ENCODE peak calls at places on chromosome 10, in five cellular contexts. R, M, T, G and X are unnamed samples.
A peak's percentile ranks its signal among the peaks of the same experiment; 100 is the strongest.

GRCh38 chr10:102335184-102335583 is 60.3 kb upstream of the NFKB2 start:
- DNase-seq in R (peak; percentile 21), M (peak; percentile 60), T (no peak), G (no peak), X (no peak)

GRCh38 chr10:124196659-124197058 is 103.3 kb upstream of the CHST15 start:
- DNase-seq in R (no peak), M (no peak), T (no peak), G (no peak), X (no peak)

GRCh38 chr10:102673961-102674511 is 29.8 kb downstream of the TRIM8 start:
- DNase-seq in R (no peak), M (peak; percentile 54), T (peak; percentile 72), G (no peak), X (no peak)

GRCh38 chr10:6203331-6204062 is 765 bp downstream of the PFKFB3 start:
- DNase-seq in R (peak; percentile 56), M (peak; percentile 69), T (no peak), G (no peak), X (no peak)

GRCh38 chr10:77490915-77491314 is 146.7 kb downstream of the KCNMA1 start:
- DNase-seq in R (no peak), M (no peak), T (peak; percentile 51), G (no peak), X (peak; percentile 48)

GRCh38 chr10:122181901-122182799 is 88.9 kb upstream of the BTBD16 start:
- DNase-seq in R (no peak), M (no peak), T (no peak), G (no peak), X (peak; percentile 54)

GRCh38 chr10:61125560-61126250 is 181.7 kb upstream of the RHOBTB1 start:
- DNase-seq in R (no peak), M (no peak), T (no peak), G (no peak), X (no peak)

GRCh38 chr10:102674566-102674965 is 30.3 kb downstream of the TRIM8 start:
- DNase-seq in R (no peak), M (no peak), T (no peak), G (no peak), X (no peak)

GRCh38 chr10:62811159-62811875 is 4.8 kb downstream of the EGR2 start:
- DNase-seq in R (no peak), M (no peak), T (no peak), G (no peak), X (no peak)

GRCh38 chr10:86325158-86325557 is 41.4 kb downstream of the GRID1 start:
- DNase-seq in R (no peak), M (no peak), T (no peak), G (no peak), X (no peak)

GRCh38 chr10:89553064-89553734 is 17.8 kb upstream of the SLC16A12 start:
- DNase-seq in R (no peak), M (no peak), T (peak; percentile 84), G (peak; percentile 93), X (peak; percentile 84)

GRCh38 chr10:119378737-119379067 is 163.8 kb downstream of the RGS10 start:
- DNase-seq in R (no peak), M (peak; percentile 73), T (no peak), G (no peak), X (peak; percentile 75)

GRCh38 chr10:67011480-67011879 is 85.6 kb downstream of the LRRTM3 start:
- DNase-seq in R (no peak), M (no peak), T (no peak), G (no peak), X (no peak)

GRCh38 chr10:118729641-118730258 is 25.0 kb downstream of the CACUL1 start:
- DNase-seq in R (no peak), M (no peak), T (no peak), G (no peak), X (no peak)

GRCh38 chr10:29784175-29784773 is 149.5 kb upstream of the SVIL start:
- DNase-seq in R (no peak), M (peak; percentile 63), T (peak; percentile 98), G (peak; percentile 97), X (peak; percentile 99)

GRCh38 chr10:88080213-88080612 is 216.8 kb downstream of the PTEN start:
- DNase-seq in R (peak; percentile 39), M (no peak), T (peak; percentile 24), G (no peak), X (peak; percentile 43)

GRCh38 chr10:72106154-72106849 is 18.0 kb upstream of the SPOCK2 start:
- DNase-seq in R (no peak), M (no peak), T (no peak), G (no peak), X (no peak)

GRCh38 chr10:119306514-119306951 is 99.2 kb downstream of the GRK5 start:
- DNase-seq in R (no peak), M (no peak), T (no peak), G (no peak), X (no peak)

GRCh38 chr10:119602241-119603095 is 5.7 kb upstream of the TIAL1 start:
- DNase-seq in R (no peak), M (no peak), T (peak; percentile 12), G (no peak), X (no peak)

GRCh38 chr10:104253106-104253505 is 1.6 kb upstream of the GSTO1 start:
- DNase-seq in R (no peak), M (no peak), T (no peak), G (no peak), X (no peak)

GRCh38 chr10:20418286-20418685 is 478.8 kb downstream of the NEBL start:
- DNase-seq in R (no peak), M (no peak), T (no peak), G (no peak), X (no peak)

GRCh38 chr10:110007701-110008517 is at the start of gene ADD3:
- DNase-seq in R (peak; percentile 87), M (peak; percentile 94), T (peak; percentile 94), G (no peak), X (peak; percentile 79)

GRCh38 chr10:59432207-59432900 is 70.0 kb upstream of the FAM13C start:
- DNase-seq in R (no peak), M (no peak), T (peak; percentile 21), G (no peak), X (peak; percentile 24)

GRCh38 chr10:17779761-17780160 is 27.8 kb downstream of the TMEM236 start:
- DNase-seq in R (no peak), M (no peak), T (no peak), G (no peak), X (no peak)

GRCh38 chr10:66627156-66627555 is 298.7 kb upstream of the LRRTM3 start:
- DNase-seq in R (no peak), M (no peak), T (peak; percentile 34), G (no peak), X (no peak)

GRCh38 chr10:16686081-16686902 is 130.9 kb downstream of the RSU1 start:
- DNase-seq in R (no peak), M (no peak), T (no peak), G (no peak), X (no peak)

GRCh38 chr10:34786464-34786863 is 28.6 kb downstream of the PARD3 start:
- DNase-seq in R (no peak), M (no peak), T (no peak), G (peak; percentile 37), X (no peak)

GRCh38 chr10:44245601-44245938 is 139.3 kb downstream of the CXCL12 start:
- DNase-seq in R (no peak), M (no peak), T (peak; percentile 23), G (no peak), X (no peak)

GRCh38 chr10:71233491-71233892 is 21.1 kb downstream of the UNC5B start:
- DNase-seq in R (no peak), M (no peak), T (no peak), G (no peak), X (no peak)

GRCh38 chr10:62248465-62248864 is 20.2 kb downstream of the RTKN2 start:
- DNase-seq in R (no peak), M (no peak), T (no peak), G (no peak), X (no peak)

GRCh38 chr10:124534821-124535601 is 73.4 kb downstream of the LHPP start:
- DNase-seq in R (no peak), M (no peak), T (no peak), G (no peak), X (no peak)

GRCh38 chr10:89355373-89355772 is 22.5 kb upstream of the IFIT1B start:
- DNase-seq in R (no peak), M (no peak), T (no peak), G (no peak), X (no peak)

GRCh38 chr10:69494626-69495558 is 43.6 kb downstream of the TSPAN15 start:
- DNase-seq in R (no peak), M (no peak), T (no peak), G (no peak), X (no peak)

DNA sequence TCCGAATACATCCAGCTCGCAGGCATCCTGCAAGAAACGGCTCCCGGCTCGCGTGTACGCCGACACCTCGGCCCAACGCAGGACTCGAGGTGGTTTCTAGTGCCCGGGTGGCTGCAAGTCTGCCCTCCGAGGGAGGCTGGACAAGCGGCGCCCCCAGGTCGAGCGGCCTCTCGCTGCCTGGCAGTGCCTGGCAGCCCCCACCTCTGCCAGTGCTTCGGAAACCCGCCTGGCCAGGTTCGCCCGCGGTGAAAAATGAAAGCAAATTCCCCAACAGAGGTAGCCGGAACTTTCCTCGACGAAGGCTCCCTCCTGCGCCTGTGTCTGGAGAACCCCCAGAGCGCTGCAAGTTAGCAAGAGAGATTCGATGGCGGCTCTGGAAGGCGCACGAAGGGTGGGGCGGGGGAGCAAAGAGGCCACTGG is 5.7 kb upstream of the ZNF503 start:
- DNase-seq in R (peak; percentile 35), M (no peak), T (no peak), G (no peak), X (no peak)
- H3K4me3 ChIP-seq in R (no peak overlapping the region), M (peak overlapping the region; percentile 84), T (no peak overlapping the region), G (no peak overlapping the region), X (peak overlapping the region; percentile 68)

GRCh38 chr10:27794157-27794556 is 48.5 kb upstream of the MKX start:
- DNase-seq in R (no peak), M (no peak), T (no peak), G (no peak), X (no peak)
- TF ChIP-seq CTCF in R (no peak), M (peak; percentile 17), T (peak; percentile 50), G (no peak), X (no peak)

GRCh38 chr10:95288273-95288672 is 2.5 kb downstream of the PDLIM1 start:
- DNase-seq in R (no peak), M (no peak), T (no peak), G (no peak), X (no peak)
- H3K4me3 ChIP-seq in R (no peak overlapping the region), M (peak overlapping the region; percentile 95), T (no peak overlapping the region), G (no peak overlapping the region), X (no peak overlapping the region)

GRCh38 chr10:114387784-114388183 is 16.5 kb downstream of the AFAP1L2 start:
- DNase-seq in R (no peak), M (no peak), T (no peak), G (no peak), X (no peak)
- TF ChIP-seq CTCF in R (no peak), M (no peak), T (peak; percentile 23), G (no peak), X (no peak)

GRCh38 chr10:91164520-91165065 is 55.9 kb upstream of the PCGF5 start:
- DNase-seq in R (no peak), M (no peak), T (peak; percentile 5), G (no peak), X (no peak)
- H3K4me3 ChIP-seq in R (no peak overlapping the region), M (peak overlapping the region; percentile 98), T (peak overlapping the region; percentile 70), G (peak overlapping the region; percentile 67), X (peak overlapping the region; percentile 71)

GRCh38 chr10:131899695-131900349 is 986 bp upstream of the PPP2R2D start:
- DNase-seq in R (no peak), M (no peak), T (no peak), G (no peak), X (no peak)
- TF ChIP-seq CTCF in R (peak; percentile 13), M (no peak), T (peak; percentile 27), G (peak; percentile 4), X (no peak)

GRCh38 chr10:33341638-33342037 is 7.2 kb upstream of the NRP1 start:
- DNase-seq in R (no peak), M (no peak), T (peak; percentile 22), G (no peak), X (no peak)
- H3K4me3 ChIP-seq in R (no peak overlapping the region), M (peak overlapping the region; percentile 29), T (no peak overlapping the region), G (no peak overlapping the region), X (no peak overlapping the region)